ENCODE peak calls at places on chromosome 2, in four cellular contexts. O, D, M and E are unnamed samples.

GRCh38 chr2:43727634-43728014 is 46.2 kb upstream of the DYNC2LI1 start:
- DNase-seq in O (no peak), M (no peak), D (no peak), E (no peak)

GRCh38 chr2:15943914-15944313 is 3.6 kb downstream of the MYCN start:
- DNase-seq in M (no peak), D (no peak), O (no peak), E (no peak)

GRCh38 chr2:162092656-162093556 is 18.9 kb upstream of the DPP4 start:
- DNase-seq in M (no peak), O (no peak), D (no peak), E (no peak)

GRCh38 chr2:106995560-106995959 is 109.6 kb upstream of the ST6GAL2 start:
- DNase-seq in O (no peak), M (no peak), D (no peak), E (no peak)

GRCh38 chr2:23503097-23503496 is 118.1 kb downstream of the KLHL29 start:
- DNase-seq in D (peak; percentile 24), M (no peak), O (no peak), E (no peak)

GRCh38 chr2:102130651-102130991 is 11.9 kb upstream of the IL1R1 start:
- DNase-seq in O (no peak), D (no peak), M (no peak), E (no peak)

GRCh38 chr2:33518929-33519328 is 42.5 kb downstream of the RASGRP3 start:
- DNase-seq in D (no peak), M (no peak), O (no peak), E (no peak)

GRCh38 chr2:129935118-129935517 is 44.3 kb upstream of the RAB6C start:
- DNase-seq in M (no peak), O (no peak), D (no peak), E (no peak)

GRCh38 chr2:100935372-100935752 is 66.7 kb upstream of the RPL31 start:
- DNase-seq in M (no peak), O (no peak), D (no peak), E (no peak)

GRCh38 chr2:1294882-1295281 is 118.4 kb upstream of the TPO start:
- DNase-seq in O (no peak), D (no peak), M (no peak), E (no peak)

GRCh38 chr2:181123798-181124217 is 143.4 kb downstream of the UBE2E3 start:
- DNase-seq in D (no peak), O (peak; percentile 53), M (no peak), E (no peak)

GRCh38 chr2:185689906-185690539 is 48.6 kb upstream of the FSIP2 start:
- DNase-seq in D (no peak), O (no peak), M (no peak), E (no peak)

GRCh38 chr2:85743304-85743978 is 10.3 kb upstream of the ATOH8 start:
- DNase-seq in O (no peak), D (no peak), M (no peak), E (no peak)

GRCh38 chr2:50358586-50358985 is 673.3 kb downstream of the NRXN1 start:
- DNase-seq in O (no peak), D (no peak), M (no peak), E (no peak)

GRCh38 chr2:200174433-200175216 is 131.9 kb upstream of the SPATS2L start:
- DNase-seq in M (no peak), D (no peak), O (no peak), E (no peak)
- TF ChIP-seq SUZ12 in M (no peak), D (no peak), O (no peak), E (no peak)

GRCh38 chr2:219519526-219519916 is 5.2 kb downstream of the ASIC4 start:
- DNase-seq in M (no peak), D (no peak), O (no peak), E (no peak)
- H3K27me3 ChIP-seq in M (peaks cover 25% of the 10 kb centered on the region), D (peaks cover 96% of the 10 kb centered on the region), O (peaks cover 17% of the 10 kb centered on the region), E (peaks cover 41% of the 10 kb centered on the region)

GRCh38 chr2:160474319-160474645 is 19.3 kb downstream of the RBMS1 start:
- DNase-seq in D (no peak), O (no peak), M (no peak), E (no peak)
- H3K4me1 ChIP-seq in D (peaks cover 26% of the 10 kb centered on the region), O (no peaks in the 10 kb centered on the region), M (no peaks in the 10 kb centered on the region), E (peaks cover 2% of the 10 kb centered on the region)

GRCh38 chr2:48548871-48549270 is 18.9 kb downstream of the STON1 start:
- DNase-seq in D (no peak), O (no peak), M (no peak), E (no peak)

DNA sequence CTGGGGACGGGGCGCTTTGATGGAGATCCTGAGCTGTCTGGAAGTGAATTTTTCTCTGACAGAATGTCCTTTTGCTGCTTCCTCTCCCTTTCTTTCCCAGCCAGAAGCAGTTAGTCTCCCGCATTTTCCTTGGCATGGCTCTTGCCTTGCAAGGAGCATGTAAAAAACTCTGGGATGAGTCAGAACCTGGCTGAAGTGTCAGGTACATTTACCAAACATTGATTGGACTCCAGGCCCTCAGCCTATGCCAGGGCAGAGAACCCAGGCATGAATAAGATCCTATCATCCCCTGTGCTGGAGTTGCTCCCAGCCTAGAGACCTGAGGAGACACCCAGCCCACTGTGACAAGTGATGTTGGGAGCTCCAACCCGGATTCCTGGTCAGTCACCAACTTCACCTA is 21.6 kb downstream of the STON1 start:
- DNase-seq in D (no peak), O (no peak), M (no peak), E (no peak)
- TF ChIP-seq SUZ12 in D (no peak), O (no peak), M (no peak), E (no peak)

DNA sequence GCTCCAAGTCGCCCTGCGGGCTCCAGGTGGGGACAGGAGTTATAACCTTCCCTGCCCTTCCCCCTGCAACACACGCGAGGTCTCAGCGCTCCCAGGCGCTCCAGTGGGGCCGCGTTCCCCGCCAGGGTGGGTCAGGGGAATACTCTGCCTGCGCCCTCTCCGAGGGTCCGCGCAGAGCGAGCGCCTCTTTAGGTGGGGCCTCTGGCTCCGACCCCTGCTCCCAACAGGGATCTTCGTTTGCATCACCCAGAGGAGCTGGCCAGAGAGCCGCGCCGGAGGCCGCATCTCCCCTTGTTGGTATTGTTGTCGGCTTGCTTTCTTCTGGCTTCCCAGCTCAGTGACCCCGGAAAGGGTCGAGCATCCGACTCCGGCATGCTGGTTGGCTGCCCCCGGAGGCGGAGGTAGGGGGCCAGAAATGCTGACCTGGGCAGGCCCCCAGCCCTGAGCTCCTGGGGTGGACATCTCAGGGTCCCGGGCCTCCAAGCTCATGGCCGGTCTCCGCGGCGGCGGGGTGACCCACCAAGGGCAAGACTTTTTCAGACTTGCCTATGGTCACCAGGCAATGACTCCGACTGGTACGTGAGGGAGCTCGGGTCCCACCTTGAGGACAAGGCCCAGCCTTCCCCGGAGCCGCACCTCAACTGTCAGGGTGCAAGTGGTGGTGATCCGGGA is 11.2 kb upstream of the EN1 start:
- DNase-seq in M (peak; percentile 71), O (no peak), D (no peak), E (no peak)
- H3K27me3 ChIP-seq in M (peaks cover 90% of the 10 kb centered on the region), O (peaks cover 34% of the 10 kb centered on the region), D (peaks cover 83% of the 10 kb centered on the region), E (peaks cover 72% of the 10 kb centered on the region)

DNA sequence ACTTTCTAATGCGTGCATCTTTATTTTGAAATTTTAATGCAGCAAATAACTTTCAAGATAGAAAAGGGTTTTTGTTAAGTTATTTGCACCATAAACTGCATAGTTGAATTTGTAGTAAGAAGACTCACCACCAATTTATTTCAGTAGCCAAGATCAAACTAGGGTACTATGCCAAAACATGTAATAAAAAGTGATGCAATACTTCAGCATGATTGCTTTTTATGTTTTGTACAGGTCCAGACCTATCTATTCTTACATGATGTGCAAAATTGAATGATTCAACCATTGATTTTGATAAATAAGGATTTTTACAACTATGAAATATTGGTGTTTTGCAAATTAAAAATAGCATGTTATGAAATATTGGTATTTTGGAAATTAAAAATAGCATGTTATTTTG is 26.7 kb downstream of the AGPS start:
- DNase-seq in O (no peak), M (no peak), D (no peak), E (no peak)
- H3K4me1 ChIP-seq in O (no peaks in the 10 kb centered on the region), M (no peaks in the 10 kb centered on the region), D (peaks cover 58% of the 10 kb centered on the region), E (no peaks in the 10 kb centered on the region)

DNA sequence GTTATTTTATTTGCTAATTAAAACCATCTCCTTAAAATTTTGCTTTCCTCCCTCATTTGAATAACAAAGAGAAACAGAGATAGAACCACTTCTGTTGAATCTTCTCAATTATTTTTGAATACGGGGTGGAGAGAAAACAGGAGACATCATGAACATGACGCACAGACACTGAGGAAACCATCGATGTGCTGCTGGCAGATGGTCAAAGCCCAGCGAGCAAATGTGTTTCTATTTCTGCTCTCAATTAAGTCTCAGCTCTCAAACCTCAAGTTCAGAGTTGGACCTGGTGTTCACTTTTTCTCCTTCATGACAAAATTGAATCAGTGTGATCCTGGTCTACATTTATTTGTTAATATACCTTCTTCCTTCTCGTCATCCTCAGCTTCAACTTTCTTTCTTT is 36.1 kb upstream of the TWIST2 start:
- DNase-seq in M (no peak), D (no peak), O (no peak), E (no peak)
- TF ChIP-seq SUZ12 in M (no peak), D (no peak), O (no peak), E (no peak)